ENCODE peak calls at places on chromosomes 12 and 14, in ten cellular contexts. One of them, this sample, is unnamed.

GRCh38 chr12:11822071-11822818 is 172.8 kb downstream of the ETV6 start:
- DNase-seq in osteoblast: no peak
- DNase-seq in aorta: no peak
- DNase-seq in pancreas: no peak
- DNase-seq in left lung: no peak
- DNase-seq in tibial artery: no peak
- DNase-seq in fibroblast of lung: peak; percentile 82
- DNase-seq in left ventricle myocardium inferior: no peak
- DNase-seq in Peyer's patch: peak; percentile 57
- DNase-seq in suprapubic skin: no peak
- DNase-seq in this sample: no peak

GRCh38 chr12:12880537-12880936 is 10.8 kb upstream of the GPRC5A start:
- DNase-seq in osteoblast: no peak
- DNase-seq in aorta: no peak
- DNase-seq in pancreas: no peak
- DNase-seq in left lung: no peak
- DNase-seq in tibial artery: no peak
- DNase-seq in fibroblast of lung: no peak
- DNase-seq in left ventricle myocardium inferior: no peak
- DNase-seq in Peyer's patch: no peak
- DNase-seq in suprapubic skin: no peak
- DNase-seq in this sample: peak; percentile 54

GRCh38 chr12:26126340-26127284 is 1.8 kb upstream of the BHLHE41 start:
- DNase-seq in osteoblast: peak; percentile 97
- DNase-seq in aorta: peak; percentile 95
- DNase-seq in pancreas: peak; percentile 93
- DNase-seq in left lung: peak; percentile 94
- DNase-seq in tibial artery: peak; percentile 86
- DNase-seq in fibroblast of lung: peak; percentile 88
- DNase-seq in left ventricle myocardium inferior: peak; percentile 89
- DNase-seq in Peyer's patch: peak; percentile 78
- DNase-seq in suprapubic skin: peak; percentile 89
- DNase-seq in this sample: peak; percentile 45

GRCh38 chr12:89951694-89952060 is 243.0 kb upstream of the ATP2B1 start:
- DNase-seq in osteoblast: no peak
- DNase-seq in aorta: no peak
- DNase-seq in pancreas: no peak
- DNase-seq in left lung: no peak
- DNase-seq in tibial artery: no peak
- DNase-seq in fibroblast of lung: no peak
- DNase-seq in left ventricle myocardium inferior: no peak
- DNase-seq in Peyer's patch: no peak
- DNase-seq in suprapubic skin: no peak
- DNase-seq in this sample: no peak

GRCh38 chr14:105292810-105293711 is 7.7 kb downstream of the BRF1 start:
- DNase-seq in osteoblast: peak; percentile 58
- DNase-seq in aorta: no peak
- DNase-seq in pancreas: no peak
- DNase-seq in left lung: no peak
- DNase-seq in tibial artery: no peak
- DNase-seq in fibroblast of lung: no peak
- DNase-seq in left ventricle myocardium inferior: no peak
- DNase-seq in Peyer's patch: no peak
- DNase-seq in suprapubic skin: no peak
- DNase-seq in this sample: peak; percentile 51

GRCh38 chr12:67698711-67699603 is 50.4 kb downstream of the DYRK2 start:
- DNase-seq in osteoblast: no peak
- DNase-seq in aorta: no peak
- DNase-seq in pancreas: no peak
- DNase-seq in left lung: no peak
- DNase-seq in tibial artery: no peak
- DNase-seq in fibroblast of lung: peak; percentile 67
- DNase-seq in left ventricle myocardium inferior: no peak
- DNase-seq in Peyer's patch: peak; percentile 18
- DNase-seq in suprapubic skin: no peak
- DNase-seq in this sample: peak; percentile 51

GRCh38 chr14:80211143-80212024 is at the start of gene DIO2:
- DNase-seq in osteoblast: peak; percentile 45
- DNase-seq in aorta: no peak
- DNase-seq in pancreas: no peak
- DNase-seq in left lung: peak; percentile 64
- DNase-seq in tibial artery: peak; percentile 60
- DNase-seq in fibroblast of lung: peak; percentile 79
- DNase-seq in left ventricle myocardium inferior: peak; percentile 56
- DNase-seq in Peyer's patch: no peak
- DNase-seq in suprapubic skin: peak; percentile 66
- DNase-seq in this sample: no peak

GRCh38 chr12:47747115-47747514 is 11.6 kb downstream of the RAPGEF3 start:
- DNase-seq in osteoblast: no peak
- DNase-seq in aorta: no peak
- DNase-seq in pancreas: no peak
- DNase-seq in left lung: no peak
- DNase-seq in tibial artery: no peak
- DNase-seq in fibroblast of lung: no peak
- DNase-seq in left ventricle myocardium inferior: no peak
- DNase-seq in Peyer's patch: no peak
- DNase-seq in suprapubic skin: no peak
- DNase-seq in this sample: no peak

GRCh38 chr14:90644882-90645281 is 171.3 kb downstream of the TTC7B start:
- DNase-seq in osteoblast: no peak
- DNase-seq in aorta: no peak
- DNase-seq in pancreas: no peak
- DNase-seq in left lung: no peak
- DNase-seq in tibial artery: peak; percentile 41
- DNase-seq in fibroblast of lung: peak; percentile 55
- DNase-seq in left ventricle myocardium inferior: peak; percentile 54
- DNase-seq in Peyer's patch: no peak
- DNase-seq in suprapubic skin: no peak
- DNase-seq in this sample: no peak

GRCh38 chr14:44897041-44897843 is 64.5 kb downstream of the KLHL28 start:
- DNase-seq in osteoblast: peak; percentile 97
- DNase-seq in aorta: peak; percentile 99
- DNase-seq in pancreas: peak; percentile 98
- DNase-seq in left lung: peak; percentile 97
- DNase-seq in tibial artery: peak; percentile 99
- DNase-seq in fibroblast of lung: peak; percentile 96
- DNase-seq in left ventricle myocardium inferior: peak; percentile 99
- DNase-seq in Peyer's patch: peak; percentile 99
- DNase-seq in suprapubic skin: peak; percentile 100
- DNase-seq in this sample: peak; percentile 93

GRCh38 chr12:80490329-80490728 is 46.3 kb downstream of the PTPRQ start:
- DNase-seq in osteoblast: no peak
- DNase-seq in aorta: no peak
- DNase-seq in pancreas: no peak
- DNase-seq in left lung: no peak
- DNase-seq in tibial artery: no peak
- DNase-seq in fibroblast of lung: peak; percentile 69
- DNase-seq in left ventricle myocardium inferior: no peak
- DNase-seq in Peyer's patch: no peak
- DNase-seq in suprapubic skin: no peak
- DNase-seq in this sample: no peak

GRCh38 chr14:54776361-54777001 is 126.1 kb downstream of the GCH1 start:
- DNase-seq in osteoblast: peak; percentile 94
- DNase-seq in aorta: peak; percentile 92
- DNase-seq in pancreas: peak; percentile 62
- DNase-seq in left lung: no peak
- DNase-seq in tibial artery: peak; percentile 66
- DNase-seq in fibroblast of lung: peak; percentile 92
- DNase-seq in left ventricle myocardium inferior: peak; percentile 70
- DNase-seq in Peyer's patch: peak; percentile 78
- DNase-seq in suprapubic skin: no peak
- DNase-seq in this sample: no peak

GRCh38 chr12:7108042-7108927 is 729 bp downstream of the C1RL start:
- DNase-seq in osteoblast: peak; percentile 94
- DNase-seq in aorta: peak; percentile 90
- DNase-seq in pancreas: peak; percentile 89
- DNase-seq in left lung: peak; percentile 96
- DNase-seq in tibial artery: peak; percentile 83
- DNase-seq in fibroblast of lung: peak; percentile 74
- DNase-seq in left ventricle myocardium inferior: peak; percentile 79
- DNase-seq in Peyer's patch: peak; percentile 86
- DNase-seq in suprapubic skin: peak; percentile 88
- DNase-seq in this sample: peak; percentile 64

GRCh38 chr14:92861856-92862807 is 60.8 kb upstream of the CHGA start:
- DNase-seq in osteoblast: no peak
- DNase-seq in aorta: no peak
- DNase-seq in pancreas: no peak
- DNase-seq in left lung: no peak
- DNase-seq in tibial artery: no peak
- DNase-seq in fibroblast of lung: no peak
- DNase-seq in left ventricle myocardium inferior: no peak
- DNase-seq in Peyer's patch: no peak
- DNase-seq in suprapubic skin: no peak
- DNase-seq in this sample: no peak

GRCh38 chr12:44765796-44766195 is 110.3 kb downstream of the NELL2 start:
- DNase-seq in osteoblast: no peak
- DNase-seq in aorta: no peak
- DNase-seq in pancreas: no peak
- DNase-seq in left lung: no peak
- DNase-seq in tibial artery: no peak
- DNase-seq in fibroblast of lung: no peak
- DNase-seq in left ventricle myocardium inferior: no peak
- DNase-seq in Peyer's patch: no peak
- DNase-seq in suprapubic skin: no peak
- DNase-seq in this sample: no peak

GRCh38 chr12:44775916-44776315 is 100.2 kb downstream of the NELL2 start:
- DNase-seq in osteoblast: no peak
- DNase-seq in aorta: no peak
- DNase-seq in pancreas: no peak
- DNase-seq in left lung: no peak
- DNase-seq in tibial artery: no peak
- DNase-seq in fibroblast of lung: no peak
- DNase-seq in left ventricle myocardium inferior: no peak
- DNase-seq in Peyer's patch: no peak
- DNase-seq in suprapubic skin: no peak
- DNase-seq in this sample: no peak

GRCh38 chr12:44774815-44775411 is 101.2 kb downstream of the NELL2 start:
- DNase-seq in osteoblast: peak; percentile 3
- DNase-seq in aorta: no peak
- DNase-seq in pancreas: peak; percentile 15
- DNase-seq in left lung: peak; percentile 49
- DNase-seq in tibial artery: no peak
- DNase-seq in fibroblast of lung: no peak
- DNase-seq in left ventricle myocardium inferior: no peak
- DNase-seq in Peyer's patch: peak; percentile 40
- DNase-seq in suprapubic skin: no peak
- DNase-seq in this sample: peak; percentile 39

GRCh38 chr12:44771485-44771884 is 104.6 kb downstream of the NELL2 start:
- DNase-seq in osteoblast: no peak
- DNase-seq in aorta: no peak
- DNase-seq in pancreas: no peak
- DNase-seq in left lung: no peak
- DNase-seq in tibial artery: no peak
- DNase-seq in fibroblast of lung: peak; percentile 2
- DNase-seq in left ventricle myocardium inferior: no peak
- DNase-seq in Peyer's patch: no peak
- DNase-seq in suprapubic skin: no peak
- DNase-seq in this sample: no peak
- H3K4me3 ChIP-seq in osteoblast: no peak overlapping the region
- H3K4me3 ChIP-seq in aorta: no peak overlapping the region
- H3K4me3 ChIP-seq in pancreas: no peak overlapping the region
- H3K4me3 ChIP-seq in left lung: no peak overlapping the region
- H3K4me3 ChIP-seq in tibial artery: no peak overlapping the region
- H3K4me3 ChIP-seq in fibroblast of lung: no peak overlapping the region
- H3K4me3 ChIP-seq in left ventricle myocardium inferior: no peak overlapping the region
- H3K4me3 ChIP-seq in Peyer's patch: no peak overlapping the region
- H3K4me3 ChIP-seq in suprapubic skin: no peak overlapping the region
- H3K4me3 ChIP-seq in this sample: no peak overlapping the region

DNA sequence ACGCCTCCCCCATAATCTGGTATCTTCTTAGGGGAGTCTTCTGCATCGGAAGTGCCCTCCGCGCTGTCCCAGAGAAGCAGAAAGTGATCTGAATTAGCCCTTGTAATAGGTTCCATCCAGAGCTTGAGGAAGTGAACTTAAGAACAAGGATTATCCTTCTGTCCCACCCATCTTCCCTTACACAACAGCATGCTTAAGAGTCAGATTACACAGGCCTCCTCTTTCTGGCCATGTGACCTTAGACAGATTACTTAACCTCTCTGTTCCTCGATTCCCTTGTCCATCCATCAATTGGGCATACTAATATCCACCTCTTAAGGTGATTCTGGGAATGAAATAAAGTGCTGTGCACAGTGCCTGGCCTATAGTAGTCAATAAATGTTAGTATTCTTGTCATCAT is 11.4 kb downstream of the CABP1 start:
- DNase-seq in osteoblast: no peak
- DNase-seq in aorta: no peak
- DNase-seq in pancreas: no peak
- DNase-seq in left lung: no peak
- DNase-seq in tibial artery: no peak
- DNase-seq in fibroblast of lung: no peak
- DNase-seq in left ventricle myocardium inferior: no peak
- DNase-seq in Peyer's patch: no peak
- DNase-seq in suprapubic skin: no peak
- DNase-seq in this sample: no peak
- H3K4me1 ChIP-seq in osteoblast: peaks cover 9% of the 10 kb centered on the region
- H3K4me1 ChIP-seq in aorta: no peaks in the 10 kb centered on the region
- H3K4me1 ChIP-seq in pancreas: no peaks in the 10 kb centered on the region
- H3K4me1 ChIP-seq in left lung: peaks cover 21% of the 10 kb centered on the region
- H3K4me1 ChIP-seq in tibial artery: peaks cover 59% of the 10 kb centered on the region
- H3K4me1 ChIP-seq in fibroblast of lung: peaks cover 5% of the 10 kb centered on the region
- H3K4me1 ChIP-seq in left ventricle myocardium inferior: peaks cover 54% of the 10 kb centered on the region
- H3K4me1 ChIP-seq in Peyer's patch: peaks cover 4% of the 10 kb centered on the region
- H3K4me1 ChIP-seq in suprapubic skin: peaks cover 15% of the 10 kb centered on the region
- H3K4me1 ChIP-seq in this sample: peaks cover 5% of the 10 kb centered on the region

GRCh38 chr14:71586131-71586893 is 345.9 kb upstream of the RGS6 start:
- DNase-seq in osteoblast: no peak
- DNase-seq in aorta: no peak
- DNase-seq in pancreas: no peak
- DNase-seq in left lung: no peak
- DNase-seq in tibial artery: peak; percentile 39
- DNase-seq in fibroblast of lung: peak; percentile 68
- DNase-seq in left ventricle myocardium inferior: no peak
- DNase-seq in Peyer's patch: no peak
- DNase-seq in suprapubic skin: no peak
- DNase-seq in this sample: no peak
- H3K4me3 ChIP-seq in osteoblast: peak overlapping the region; percentile 58
- H3K4me3 ChIP-seq in aorta: peak overlapping the region; percentile 94
- H3K4me3 ChIP-seq in pancreas: no peak overlapping the region
- H3K4me3 ChIP-seq in left lung: no peak overlapping the region
- H3K4me3 ChIP-seq in tibial artery: peak overlapping the region; percentile 50
- H3K4me3 ChIP-seq in fibroblast of lung: peak overlapping the region; percentile 57
- H3K4me3 ChIP-seq in left ventricle myocardium inferior: peak overlapping the region; percentile 44
- H3K4me3 ChIP-seq in Peyer's patch: no peak overlapping the region
- H3K4me3 ChIP-seq in suprapubic skin: peak overlapping the region; percentile 26
- H3K4me3 ChIP-seq in this sample: no peak overlapping the region

DNA sequence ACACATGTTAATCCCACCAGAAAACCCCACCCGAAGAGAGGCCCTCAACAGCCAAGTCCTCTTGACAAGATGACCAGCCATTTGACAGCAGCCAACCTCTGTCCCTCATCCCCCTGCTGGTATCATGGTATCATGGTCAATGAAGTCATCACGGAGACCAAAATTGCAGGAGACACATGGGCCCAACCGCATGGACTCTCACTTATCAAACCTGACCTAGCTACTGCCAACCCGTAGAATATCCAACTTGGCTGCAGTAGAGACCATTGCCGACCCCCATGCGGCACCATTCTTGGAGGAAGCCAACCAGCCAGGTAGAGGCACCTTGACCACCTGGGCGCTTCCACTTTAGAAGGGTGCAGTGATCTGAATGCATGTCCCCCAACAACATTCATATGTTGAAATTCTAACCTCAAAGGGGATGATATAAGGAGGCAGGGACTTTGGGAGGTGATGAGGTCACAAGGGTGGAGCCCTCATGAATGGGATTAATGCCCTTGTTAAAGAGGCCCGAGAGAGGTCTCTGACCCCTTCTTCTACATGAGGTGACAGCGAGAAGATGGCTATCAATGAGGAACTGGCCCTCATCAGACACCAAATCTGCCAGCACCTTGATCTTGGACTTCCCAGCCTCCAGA is 33.3 kb downstream of the DIO3 start:
- DNase-seq in osteoblast: peak; percentile 62
- DNase-seq in aorta: no peak
- DNase-seq in pancreas: no peak
- DNase-seq in left lung: peak; percentile 23
- DNase-seq in tibial artery: no peak
- DNase-seq in fibroblast of lung: no peak
- DNase-seq in left ventricle myocardium inferior: no peak
- DNase-seq in Peyer's patch: no peak
- DNase-seq in suprapubic skin: no peak
- DNase-seq in this sample: no peak
- H3K4me1 ChIP-seq in osteoblast: no peaks in the 10 kb centered on the region
- H3K4me1 ChIP-seq in aorta: no peaks in the 10 kb centered on the region
- H3K4me1 ChIP-seq in pancreas: no peaks in the 10 kb centered on the region
- H3K4me1 ChIP-seq in left lung: peaks cover 8% of the 10 kb centered on the region
- H3K4me1 ChIP-seq in tibial artery: no peaks in the 10 kb centered on the region
- H3K4me1 ChIP-seq in fibroblast of lung: no peaks in the 10 kb centered on the region
- H3K4me1 ChIP-seq in left ventricle myocardium inferior: no peaks in the 10 kb centered on the region
- H3K4me1 ChIP-seq in Peyer's patch: peaks cover 7% of the 10 kb centered on the region
- H3K4me1 ChIP-seq in suprapubic skin: no peaks in the 10 kb centered on the region
- H3K4me1 ChIP-seq in this sample: peaks cover 29% of the 10 kb centered on the region